ENCODE peak calls at places on chromosome 21, in eight cellular contexts. Y is GM20000, M is A549, H is WTC11, C is fibroblast of pulmonary artery, Q is fibroblast of villous mesenchyme, U is nephron progenitor cell, V is AG04450. A is an unnamed sample.

GRCh38 chr21:34796518-34797201 is 127.9 kb downstream of the CLIC6 start:
- DNase-seq in Y (no peak), M (no peak), H (no peak), C (no peak), Q (peak; percentile 60), U (no peak), V (no peak), A (no peak)

GRCh38 chr21:16588433-16588860 is 858.7 kb downstream of the USP25 start:
- DNase-seq in Y (no peak), M (peak; percentile 21), H (peak; percentile 45), C (peak; percentile 81), Q (peak; percentile 69), U (peak; percentile 61), V (peak; percentile 49), A (peak; percentile 49)

GRCh38 chr21:10430007-10430406 is 91.4 kb upstream of the TPTE start:
- DNase-seq in Y (peak; percentile 16), M (no peak), H (no peak), C (no peak), Q (no peak), U (no peak), V (no peak), A (no peak)

GRCh38 chr21:34726627-34727337 is 58.0 kb downstream of the CLIC6 start:
- DNase-seq in Y (no peak), M (no peak), H (no peak), C (no peak), Q (peak; percentile 52), U (no peak), V (no peak), A (no peak)

GRCh38 chr21:31221051-31221450 is 123.0 kb downstream of the TIAM1 start:
- DNase-seq in Y (no peak), M (no peak), H (no peak), C (no peak), Q (no peak), U (peak; percentile 11), V (no peak), A (no peak)

GRCh38 chr21:34336756-34337391 is 26.9 kb upstream of the KCNE2 start:
- DNase-seq in Y (no peak), M (no peak), H (no peak), C (peak; percentile 52), Q (peak; percentile 84), U (no peak), V (peak; percentile 65), A (peak; percentile 14)

GRCh38 chr21:17829472-17829871 is 10.3 kb upstream of the C21orf91 start:
- DNase-seq in Y (no peak), M (no peak), H (no peak), C (peak; percentile 14), Q (peak; percentile 1), U (no peak), V (peak; percentile 27), A (peak; percentile 44)

GRCh38 chr21:16533692-16534407 is 804.1 kb downstream of the USP25 start:
- DNase-seq in Y (no peak), M (no peak), H (no peak), C (no peak), Q (no peak), U (no peak), V (no peak), A (no peak)

GRCh38 chr21:39111928-39112327 is 71.3 kb downstream of the PSMG1 start:
- DNase-seq in Y (no peak), M (no peak), H (no peak), C (peak; percentile 57), Q (no peak), U (no peak), V (no peak), A (no peak)

GRCh38 chr21:45899317-45900033 is 82.1 kb upstream of the COL6A1 start:
- DNase-seq in Y (no peak), M (no peak), H (no peak), C (no peak), Q (no peak), U (no peak), V (no peak), A (no peak)

GRCh38 chr21:31630062-31630711 is 29.3 kb upstream of the SOD1 start:
- DNase-seq in Y (no peak), M (peak; percentile 8), H (no peak), C (peak; percentile 94), Q (peak; percentile 80), U (no peak), V (peak; percentile 73), A (peak; percentile 56)

GRCh38 chr21:32347351-32347750 is 45.5 kb downstream of the URB1 start:
- DNase-seq in Y (no peak), M (no peak), H (no peak), C (no peak), Q (no peak), U (no peak), V (no peak), A (no peak)

GRCh38 chr21:43950481-43950880 is 61.6 kb upstream of the TRAPPC10 start:
- DNase-seq in Y (no peak), M (no peak), H (no peak), C (no peak), Q (no peak), U (no peak), V (no peak), A (no peak)

GRCh38 chr21:43950936-43951335 is 61.2 kb upstream of the TRAPPC10 start:
- DNase-seq in Y (no peak), M (no peak), H (no peak), C (no peak), Q (no peak), U (no peak), V (no peak), A (no peak)

GRCh38 chr21:43954042-43954441 is 58.1 kb upstream of the TRAPPC10 start:
- DNase-seq in Y (no peak), M (no peak), H (no peak), C (no peak), Q (no peak), U (no peak), V (no peak), A (no peak)

GRCh38 chr21:43953028-43953427 is 59.1 kb upstream of the TRAPPC10 start:
- DNase-seq in Y (no peak), M (no peak), H (no peak), C (no peak), Q (no peak), U (no peak), V (no peak), A (no peak)

DNA sequence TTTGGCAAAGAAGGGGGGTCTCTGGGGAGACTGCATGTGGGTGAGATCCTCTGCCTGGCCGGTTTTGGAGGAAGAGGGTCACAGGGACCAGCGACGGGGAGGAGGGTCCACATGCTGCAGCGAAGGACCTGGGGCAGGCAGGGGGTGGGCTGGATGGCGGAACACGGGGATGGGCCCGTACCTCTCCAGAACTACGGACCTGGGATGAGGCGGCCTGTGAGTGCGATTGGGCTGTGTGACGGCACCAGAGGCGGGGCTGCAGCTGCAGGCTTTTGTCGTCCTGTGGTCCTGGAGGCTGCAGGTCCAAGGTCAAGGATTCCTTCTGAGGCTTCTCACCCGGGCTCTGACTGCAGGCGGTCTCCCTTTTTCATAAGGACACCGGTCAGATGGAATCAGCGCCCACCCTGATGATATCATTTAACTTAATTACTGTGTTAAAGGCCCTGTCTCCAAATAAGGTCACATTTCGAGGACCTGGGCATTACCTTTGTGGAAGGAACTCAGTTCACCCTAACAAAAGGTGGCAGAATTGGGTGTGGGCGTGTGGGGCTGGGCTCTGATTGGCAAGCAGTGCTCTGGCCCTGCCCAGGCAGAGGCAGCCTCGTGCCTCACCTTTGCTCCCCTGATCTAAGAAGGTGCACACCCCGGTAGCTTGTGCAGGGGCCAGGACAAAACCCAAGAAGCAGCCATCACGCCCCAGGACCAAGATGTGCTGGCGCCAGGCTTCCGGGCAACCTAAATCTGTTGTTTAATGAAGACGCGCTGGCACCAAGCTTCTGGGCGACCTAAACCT is 60.0 kb upstream of the TRAPPC10 start:
- DNase-seq in Y (no peak), M (no peak), H (no peak), C (no peak), Q (no peak), U (no peak), V (no peak), A (no peak)
- TF ChIP-seq CTCF in Y (no peak), M (no peak), H (no peak), C (no peak), Q (no peak), U (no peak), V (no peak), A (no peak)

DNA sequence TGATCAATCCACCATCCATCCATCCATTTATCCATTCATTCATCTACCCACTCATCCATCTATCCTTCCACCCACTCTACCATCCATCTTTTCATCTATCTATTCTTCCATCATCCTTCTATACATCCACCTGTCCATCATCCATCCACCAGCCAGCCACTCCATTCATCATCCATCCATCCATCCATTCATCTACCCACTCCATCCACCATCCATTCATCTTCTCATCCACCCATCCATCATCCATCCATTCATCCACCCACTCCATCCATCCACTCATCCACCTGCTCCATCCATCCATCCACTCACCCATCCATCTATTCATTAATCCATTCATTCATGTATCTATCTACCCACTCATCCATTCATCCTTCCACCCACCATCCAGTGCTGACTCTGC is 127.9 kb upstream of the TMPRSS2 start:
- DNase-seq in Y (no peak), M (no peak), H (no peak), C (no peak), Q (no peak), U (no peak), V (no peak), A (no peak)
- TF ChIP-seq CTCF in Y (no peak), M (no peak), H (no peak), C (no peak), Q (no peak), U (no peak), V (no peak), A (no peak)

GRCh38 chr21:43191971-43192370 is 23.2 kb downstream of the CRYAA start:
- DNase-seq in Y (no peak), M (no peak), H (no peak), C (no peak), Q (no peak), U (no peak), V (no peak), A (no peak)
- TF ChIP-seq CTCF in Y (no peak), M (no peak), H (no peak), C (no peak), Q (no peak), U (no peak), V (no peak), A (no peak)

GRCh38 chr21:41593051-41593783 is 85.3 kb upstream of the TMPRSS2 start:
- DNase-seq in Y (no peak), M (no peak), H (no peak), C (no peak), Q (no peak), U (no peak), V (no peak), A (no peak)

GRCh38 chr21:41584603-41585176 is 76.7 kb upstream of the TMPRSS2 start:
- DNase-seq in Y (no peak), M (no peak), H (no peak), C (no peak), Q (no peak), U (no peak), V (no peak), A (no peak)

GRCh38 chr21:41585199-41585994 is 77.4 kb upstream of the TMPRSS2 start:
- DNase-seq in Y (no peak), M (no peak), H (no peak), C (no peak), Q (no peak), U (no peak), V (no peak), A (no peak)

GRCh38 chr21:41589620-41590175 is 81.7 kb upstream of the TMPRSS2 start:
- DNase-seq in Y (no peak), M (no peak), H (no peak), C (no peak), Q (no peak), U (no peak), V (no peak), A (no peak)

DNA sequence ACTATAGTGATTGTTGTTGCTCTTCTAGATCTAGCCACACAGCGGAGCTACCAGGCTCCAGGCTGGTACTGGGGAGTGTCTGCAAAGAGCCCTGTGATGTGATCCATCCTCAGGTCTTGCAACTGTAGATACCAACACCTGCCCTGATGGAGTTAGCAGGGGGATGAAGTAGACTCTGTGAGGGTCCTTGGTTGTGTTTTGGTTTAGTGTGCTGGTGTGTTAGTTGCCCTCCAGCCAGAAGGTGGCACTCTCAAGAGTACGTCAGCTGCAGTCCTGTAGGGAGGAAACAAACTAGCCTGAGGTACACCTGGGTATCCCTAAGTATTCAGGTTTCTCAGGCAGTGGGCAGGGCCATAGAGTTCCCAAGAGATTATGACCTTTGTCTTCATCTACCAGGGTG is 81.2 kb upstream of the TMPRSS2 start:
- DNase-seq in Y (no peak), M (no peak), H (no peak), C (no peak), Q (no peak), U (no peak), V (no peak), A (no peak)
- TF ChIP-seq CTCF in Y (no peak), M (no peak), H (no peak), C (no peak), Q (no peak), U (no peak), V (no peak), A (no peak)